ENCODE peak calls at places on chromosomes 2 and 18, in seven cellular contexts. One of them, this sample, is unnamed.

GRCh38 chr18:8696749-8697211 is 8.6 kb upstream of the MTCL1 start:
- DNase-seq in foreskin fibroblast: peak
- DNase-seq in GM12865: peak
- DNase-seq in kidney: peak
- DNase-seq in left ventricle myocardium inferior: peak
- DNase-seq in Caco-2: peak
- DNase-seq in brain microvascular endothelial cell: peak
- DNase-seq in this sample: peak

GRCh38 chr2:96470636-96471035 is 34.5 kb downstream of the NEURL3 start:
- DNase-seq in foreskin fibroblast: peak
- DNase-seq in GM12865: peak
- DNase-seq in kidney: peak
- DNase-seq in left ventricle myocardium inferior: peak
- DNase-seq in Caco-2: no peak
- DNase-seq in brain microvascular endothelial cell: peak
- DNase-seq in this sample: peak

GRCh38 chr18:5388896-5389295 is 93.4 kb upstream of the ZBTB14 start:
- DNase-seq in foreskin fibroblast: no peak
- DNase-seq in GM12865: no peak
- DNase-seq in kidney: no peak
- DNase-seq in left ventricle myocardium inferior: no peak
- DNase-seq in Caco-2: no peak
- DNase-seq in brain microvascular endothelial cell: no peak
- DNase-seq in this sample: no peak

GRCh38 chr2:182824056-182824758 is 42.2 kb downstream of the FRZB start:
- DNase-seq in foreskin fibroblast: no peak
- DNase-seq in GM12865: no peak
- DNase-seq in kidney: no peak
- DNase-seq in left ventricle myocardium inferior: no peak
- DNase-seq in Caco-2: no peak
- DNase-seq in brain microvascular endothelial cell: no peak
- DNase-seq in this sample: no peak

GRCh38 chr2:6231166-6231565 is 539.0 kb downstream of the SOX11 start:
- DNase-seq in foreskin fibroblast: no peak
- DNase-seq in GM12865: no peak
- DNase-seq in kidney: no peak
- DNase-seq in left ventricle myocardium inferior: no peak
- DNase-seq in Caco-2: no peak
- DNase-seq in brain microvascular endothelial cell: peak
- DNase-seq in this sample: no peak

GRCh38 chr2:76870581-76870980 is 651.6 kb downstream of the LRRTM4 start:
- DNase-seq in foreskin fibroblast: peak
- DNase-seq in GM12865: no peak
- DNase-seq in kidney: no peak
- DNase-seq in left ventricle myocardium inferior: no peak
- DNase-seq in Caco-2: no peak
- DNase-seq in brain microvascular endothelial cell: peak
- DNase-seq in this sample: no peak

GRCh38 chr2:241947401-241947800 is 77.9 kb downstream of the RTP5 start:
- DNase-seq in foreskin fibroblast: no peak
- DNase-seq in GM12865: no peak
- DNase-seq in kidney: no peak
- DNase-seq in left ventricle myocardium inferior: no peak
- DNase-seq in Caco-2: peak
- DNase-seq in brain microvascular endothelial cell: no peak
- DNase-seq in this sample: no peak

GRCh38 chr2:222127660-222128059 is 171.1 kb downstream of the PAX3 start:
- DNase-seq in foreskin fibroblast: peak
- DNase-seq in GM12865: no peak
- DNase-seq in kidney: no peak
- DNase-seq in left ventricle myocardium inferior: no peak
- DNase-seq in Caco-2: no peak
- DNase-seq in brain microvascular endothelial cell: no peak
- DNase-seq in this sample: peak

GRCh38 chr2:197804758-197805597 is 585 bp downstream of the PLCL1 start:
- DNase-seq in foreskin fibroblast: peak
- DNase-seq in GM12865: peak
- DNase-seq in kidney: peak
- DNase-seq in left ventricle myocardium inferior: peak
- DNase-seq in Caco-2: peak
- DNase-seq in brain microvascular endothelial cell: no peak
- DNase-seq in this sample: peak

GRCh38 chr2:231666171-231667095 is 41.9 kb upstream of the PTMA start:
- DNase-seq in foreskin fibroblast: peak
- DNase-seq in GM12865: peak
- DNase-seq in kidney: peak
- DNase-seq in left ventricle myocardium inferior: peak
- DNase-seq in Caco-2: peak
- DNase-seq in brain microvascular endothelial cell: peak
- DNase-seq in this sample: peak

GRCh38 chr2:166138144-166138543 is 10.3 kb upstream of the SCN1A start:
- DNase-seq in foreskin fibroblast: no peak
- DNase-seq in GM12865: no peak
- DNase-seq in kidney: no peak
- DNase-seq in left ventricle myocardium inferior: no peak
- DNase-seq in Caco-2: no peak
- DNase-seq in brain microvascular endothelial cell: no peak
- DNase-seq in this sample: no peak

GRCh38 chr2:239781461-239781860 is 243.7 kb downstream of the NDUFA10 start:
- DNase-seq in foreskin fibroblast: no peak
- DNase-seq in GM12865: no peak
- DNase-seq in kidney: no peak
- DNase-seq in left ventricle myocardium inferior: no peak
- DNase-seq in Caco-2: no peak
- DNase-seq in brain microvascular endothelial cell: no peak
- DNase-seq in this sample: no peak

GRCh38 chr2:11286323-11286722 is 58.1 kb downstream of the ROCK2 start:
- DNase-seq in foreskin fibroblast: no peak
- DNase-seq in GM12865: no peak
- DNase-seq in kidney: no peak
- DNase-seq in left ventricle myocardium inferior: no peak
- DNase-seq in Caco-2: no peak
- DNase-seq in brain microvascular endothelial cell: no peak
- DNase-seq in this sample: no peak

GRCh38 chr2:58644992-58645391 is 403.9 kb upstream of the FANCL start:
- DNase-seq in foreskin fibroblast: no peak
- DNase-seq in GM12865: no peak
- DNase-seq in kidney: no peak
- DNase-seq in left ventricle myocardium inferior: no peak
- DNase-seq in Caco-2: no peak
- DNase-seq in brain microvascular endothelial cell: no peak
- DNase-seq in this sample: no peak

GRCh38 chr2:111624401-111625156 is 259.4 kb downstream of the ANAPC1 start:
- DNase-seq in foreskin fibroblast: peak
- DNase-seq in GM12865: no peak
- DNase-seq in kidney: no peak
- DNase-seq in left ventricle myocardium inferior: no peak
- DNase-seq in Caco-2: no peak
- DNase-seq in brain microvascular endothelial cell: no peak
- DNase-seq in this sample: peak

GRCh38 chr2:108927936-108928659 is 60.9 kb downstream of the EDAR start:
- DNase-seq in foreskin fibroblast: peak
- DNase-seq in GM12865: peak
- DNase-seq in kidney: peak
- DNase-seq in left ventricle myocardium inferior: no peak
- DNase-seq in Caco-2: peak
- DNase-seq in brain microvascular endothelial cell: peak
- DNase-seq in this sample: peak

GRCh38 chr2:135709992-135710391 is 31.7 kb upstream of the UBXN4 start:
- DNase-seq in foreskin fibroblast: peak
- DNase-seq in GM12865: peak
- DNase-seq in kidney: no peak
- DNase-seq in left ventricle myocardium inferior: peak
- DNase-seq in Caco-2: peak
- DNase-seq in brain microvascular endothelial cell: peak
- DNase-seq in this sample: peak

GRCh38 chr2:229800997-229801754 is 86.8 kb upstream of the DNER start:
- DNase-seq in foreskin fibroblast: peak
- DNase-seq in GM12865: peak
- DNase-seq in kidney: no peak
- DNase-seq in left ventricle myocardium inferior: peak
- DNase-seq in Caco-2: peak
- DNase-seq in brain microvascular endothelial cell: peak
- DNase-seq in this sample: peak

GRCh38 chr2:240604291-240604938 is 17.9 kb downstream of the CAPN10 start:
- DNase-seq in foreskin fibroblast: peak
- DNase-seq in GM12865: peak
- DNase-seq in kidney: peak
- DNase-seq in left ventricle myocardium inferior: peak
- DNase-seq in Caco-2: peak
- DNase-seq in brain microvascular endothelial cell: peak
- DNase-seq in this sample: peak

GRCh38 chr2:101064868-101065549 is 62.9 kb downstream of the RPL31 start:
- DNase-seq in foreskin fibroblast: peak
- DNase-seq in GM12865: peak
- DNase-seq in kidney: no peak
- DNase-seq in left ventricle myocardium inferior: no peak
- DNase-seq in Caco-2: peak
- DNase-seq in brain microvascular endothelial cell: peak
- DNase-seq in this sample: peak

GRCh38 chr2:233831011-233831721 is 23.2 kb downstream of the HJURP start:
- DNase-seq in foreskin fibroblast: no peak
- DNase-seq in GM12865: no peak
- DNase-seq in kidney: peak
- DNase-seq in left ventricle myocardium inferior: no peak
- DNase-seq in Caco-2: no peak
- DNase-seq in brain microvascular endothelial cell: no peak
- DNase-seq in this sample: no peak

GRCh38 chr18:80006726-80007125 is 18.4 kb upstream of the TXNL4A start:
- DNase-seq in foreskin fibroblast: no peak
- DNase-seq in GM12865: no peak
- DNase-seq in kidney: no peak
- DNase-seq in left ventricle myocardium inferior: no peak
- DNase-seq in Caco-2: no peak
- DNase-seq in brain microvascular endothelial cell: no peak
- DNase-seq in this sample: no peak

GRCh38 chr2:195532628-195533271 is 124.3 kb upstream of the SLC39A10 start:
- DNase-seq in foreskin fibroblast: peak
- DNase-seq in GM12865: peak
- DNase-seq in kidney: no peak
- DNase-seq in left ventricle myocardium inferior: no peak
- DNase-seq in Caco-2: no peak
- DNase-seq in brain microvascular endothelial cell: no peak
- DNase-seq in this sample: peak

GRCh38 chr2:134375935-134376334 is 122.1 kb downstream of the MGAT5 start:
- DNase-seq in foreskin fibroblast: peak
- DNase-seq in GM12865: no peak
- DNase-seq in kidney: no peak
- DNase-seq in left ventricle myocardium inferior: no peak
- DNase-seq in Caco-2: peak
- DNase-seq in brain microvascular endothelial cell: peak
- DNase-seq in this sample: peak

GRCh38 chr2:98560256-98560771 is 48.0 kb downstream of the COA5 start:
- DNase-seq in foreskin fibroblast: peak
- DNase-seq in GM12865: peak
- DNase-seq in kidney: no peak
- DNase-seq in left ventricle myocardium inferior: peak
- DNase-seq in Caco-2: no peak
- DNase-seq in brain microvascular endothelial cell: peak
- DNase-seq in this sample: peak

GRCh38 chr2:229348135-229348534 is 77.0 kb upstream of the PID1 start:
- DNase-seq in foreskin fibroblast: peak
- DNase-seq in GM12865: no peak
- DNase-seq in kidney: no peak
- DNase-seq in left ventricle myocardium inferior: no peak
- DNase-seq in Caco-2: no peak
- DNase-seq in brain microvascular endothelial cell: no peak
- DNase-seq in this sample: peak

GRCh38 chr2:172106128-172106961 is 3.6 kb upstream of the DLX2 start:
- DNase-seq in foreskin fibroblast: peak
- DNase-seq in GM12865: peak
- DNase-seq in kidney: peak
- DNase-seq in left ventricle myocardium inferior: no peak
- DNase-seq in Caco-2: no peak
- DNase-seq in brain microvascular endothelial cell: no peak
- DNase-seq in this sample: peak
- TF ChIP-seq CTCF in foreskin fibroblast: peak
- TF ChIP-seq CTCF in GM12865: peak
- TF ChIP-seq CTCF in kidney: peak
- TF ChIP-seq CTCF in left ventricle myocardium inferior: peak
- TF ChIP-seq CTCF in Caco-2: no peak
- TF ChIP-seq CTCF in brain microvascular endothelial cell: peak
- TF ChIP-seq CTCF in this sample: peak

DNA sequence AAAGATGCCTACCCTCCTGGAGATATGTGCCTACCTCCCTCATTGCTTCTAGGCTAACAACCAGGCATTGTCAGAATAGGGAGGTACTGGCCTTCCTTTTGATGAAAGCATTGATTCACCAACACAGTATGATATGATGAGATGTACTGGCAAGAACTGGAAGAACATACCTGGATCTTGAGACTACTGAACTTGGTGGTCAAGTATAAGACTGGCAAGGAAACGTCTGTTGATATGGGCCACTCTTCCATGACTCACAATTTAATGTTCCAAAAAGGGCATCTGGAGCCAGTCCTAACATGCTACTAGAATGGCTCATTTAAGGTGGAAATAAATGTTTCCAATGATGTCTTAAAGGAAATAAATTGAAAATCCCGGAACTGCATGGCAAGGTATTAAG is 18.1 kb downstream of the DTNB start:
- DNase-seq in foreskin fibroblast: no peak
- DNase-seq in GM12865: no peak
- DNase-seq in kidney: no peak
- DNase-seq in left ventricle myocardium inferior: no peak
- DNase-seq in Caco-2: no peak
- DNase-seq in brain microvascular endothelial cell: no peak
- DNase-seq in this sample: no peak
- H3K4me3 ChIP-seq in foreskin fibroblast: no peak
- H3K4me3 ChIP-seq in GM12865: no peak
- H3K4me3 ChIP-seq in kidney: no peak
- H3K4me3 ChIP-seq in left ventricle myocardium inferior: no peak
- H3K4me3 ChIP-seq in Caco-2: no peak
- H3K4me3 ChIP-seq in brain microvascular endothelial cell: no peak
- H3K4me3 ChIP-seq in this sample: no peak

DNA sequence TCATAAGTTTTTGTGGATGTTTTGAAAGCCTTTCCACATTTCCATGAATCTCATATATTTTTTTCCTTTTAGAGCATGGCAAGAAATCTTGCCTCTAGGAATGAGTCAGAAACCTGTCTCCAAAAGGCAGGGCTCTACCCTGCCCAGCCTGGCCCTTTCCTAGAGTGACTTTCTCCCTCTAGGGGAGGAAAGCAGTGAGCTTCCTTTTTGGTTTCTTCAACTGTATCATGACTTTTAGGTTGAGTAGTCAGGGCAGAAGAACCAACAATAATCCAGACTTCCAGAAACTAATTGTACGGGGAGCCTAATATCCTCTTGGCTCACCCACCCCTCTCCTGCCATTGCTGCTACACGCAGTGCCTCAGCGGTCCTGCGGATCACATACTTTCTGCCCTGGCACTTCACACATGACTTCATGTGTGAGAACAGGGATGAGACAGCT is 300.3 kb downstream of the AGPS start:
- DNase-seq in foreskin fibroblast: no peak
- DNase-seq in GM12865: no peak
- DNase-seq in kidney: no peak
- DNase-seq in left ventricle myocardium inferior: no peak
- DNase-seq in Caco-2: peak
- DNase-seq in brain microvascular endothelial cell: no peak
- DNase-seq in this sample: peak
- TF ChIP-seq CTCF in foreskin fibroblast: no peak
- TF ChIP-seq CTCF in GM12865: no peak
- TF ChIP-seq CTCF in kidney: peak
- TF ChIP-seq CTCF in left ventricle myocardium inferior: no peak
- TF ChIP-seq CTCF in Caco-2: no peak
- TF ChIP-seq CTCF in brain microvascular endothelial cell: peak
- TF ChIP-seq CTCF in this sample: no peak

GRCh38 chr2:218908721-218909619 is 28.3 kb downstream of the WNT10A start:
- DNase-seq in foreskin fibroblast: peak
- DNase-seq in GM12865: peak
- DNase-seq in kidney: peak
- DNase-seq in left ventricle myocardium inferior: peak
- DNase-seq in Caco-2: peak
- DNase-seq in brain microvascular endothelial cell: peak
- DNase-seq in this sample: peak
- H3K4me3 ChIP-seq in foreskin fibroblast: peak
- H3K4me3 ChIP-seq in GM12865: peak
- H3K4me3 ChIP-seq in kidney: peak
- H3K4me3 ChIP-seq in left ventricle myocardium inferior: peak
- H3K4me3 ChIP-seq in Caco-2: peak
- H3K4me3 ChIP-seq in brain microvascular endothelial cell: peak
- H3K4me3 ChIP-seq in this sample: peak

This sample was measured in AG10803.